ENCODE peak calls at places on chromosomes 12 and 14, in seven cellular contexts. One of them, this sample, is unnamed.
A peak's percentile ranks its signal among the peaks of the same experiment; 100 is the strongest.

GRCh38 chr14:88550078-88550477 is 4.7 kb downstream of the PTPN21 start:
- DNase-seq in GM12892: no peak
- DNase-seq in body of pancreas: no peak
- DNase-seq in heart left ventricle: no peak
- DNase-seq in lower leg skin: no peak
- DNase-seq in suprapubic skin: no peak
- DNase-seq in gastrocnemius medialis: no peak
- DNase-seq in this sample: no peak

GRCh38 chr12:10235761-10236631 is 23.3 kb downstream of the GABARAPL1 start:
- DNase-seq in GM12892: no peak
- DNase-seq in body of pancreas: peak; percentile 49
- DNase-seq in heart left ventricle: no peak
- DNase-seq in lower leg skin: no peak
- DNase-seq in suprapubic skin: no peak
- DNase-seq in gastrocnemius medialis: no peak
- DNase-seq in this sample: no peak

GRCh38 chr12:94055528-94055927 is 92.8 kb upstream of the PLXNC1 start:
- DNase-seq in GM12892: no peak
- DNase-seq in body of pancreas: no peak
- DNase-seq in heart left ventricle: no peak
- DNase-seq in lower leg skin: no peak
- DNase-seq in suprapubic skin: no peak
- DNase-seq in gastrocnemius medialis: no peak
- DNase-seq in this sample: no peak

GRCh38 chr14:104593710-104594121 is 10.9 kb downstream of the TMEM179 start:
- DNase-seq in GM12892: no peak
- DNase-seq in body of pancreas: no peak
- DNase-seq in heart left ventricle: peak; percentile 26
- DNase-seq in lower leg skin: no peak
- DNase-seq in suprapubic skin: no peak
- DNase-seq in gastrocnemius medialis: no peak
- DNase-seq in this sample: no peak

GRCh38 chr14:81435578-81436295 is 35.6 kb upstream of the STON2 start:
- DNase-seq in GM12892: peak; percentile 21
- DNase-seq in body of pancreas: peak; percentile 65
- DNase-seq in heart left ventricle: peak; percentile 44
- DNase-seq in lower leg skin: peak; percentile 33
- DNase-seq in suprapubic skin: peak; percentile 84
- DNase-seq in gastrocnemius medialis: peak; percentile 20
- DNase-seq in this sample: peak; percentile 73

GRCh38 chr14:77024171-77024627 is 4.3 kb downstream of the IRF2BPL start:
- DNase-seq in GM12892: no peak
- DNase-seq in body of pancreas: peak; percentile 70
- DNase-seq in heart left ventricle: peak; percentile 58
- DNase-seq in lower leg skin: no peak
- DNase-seq in suprapubic skin: no peak
- DNase-seq in gastrocnemius medialis: no peak
- DNase-seq in this sample: peak; percentile 80

GRCh38 chr12:53967451-53968059 is 5.4 kb upstream of the HOXC11 start:
- DNase-seq in GM12892: no peak
- DNase-seq in body of pancreas: no peak
- DNase-seq in heart left ventricle: no peak
- DNase-seq in lower leg skin: no peak
- DNase-seq in suprapubic skin: no peak
- DNase-seq in gastrocnemius medialis: no peak
- DNase-seq in this sample: no peak

GRCh38 chr14:30177776-30178175 is 250.1 kb upstream of the PRKD1 start:
- DNase-seq in GM12892: no peak
- DNase-seq in body of pancreas: no peak
- DNase-seq in heart left ventricle: no peak
- DNase-seq in lower leg skin: peak; percentile 35
- DNase-seq in suprapubic skin: no peak
- DNase-seq in gastrocnemius medialis: no peak
- DNase-seq in this sample: no peak

GRCh38 chr14:72961579-72962335 is 35.5 kb downstream of the DCAF4 start:
- DNase-seq in GM12892: no peak
- DNase-seq in body of pancreas: no peak
- DNase-seq in heart left ventricle: no peak
- DNase-seq in lower leg skin: no peak
- DNase-seq in suprapubic skin: no peak
- DNase-seq in gastrocnemius medialis: no peak
- DNase-seq in this sample: no peak

GRCh38 chr14:23321572-23322547 is 603 bp downstream of the PABPN1 start:
- DNase-seq in GM12892: peak; percentile 42
- DNase-seq in body of pancreas: peak; percentile 51
- DNase-seq in heart left ventricle: peak; percentile 60
- DNase-seq in lower leg skin: peak; percentile 46
- DNase-seq in suprapubic skin: no peak
- DNase-seq in gastrocnemius medialis: no peak
- DNase-seq in this sample: peak; percentile 77

DNA sequence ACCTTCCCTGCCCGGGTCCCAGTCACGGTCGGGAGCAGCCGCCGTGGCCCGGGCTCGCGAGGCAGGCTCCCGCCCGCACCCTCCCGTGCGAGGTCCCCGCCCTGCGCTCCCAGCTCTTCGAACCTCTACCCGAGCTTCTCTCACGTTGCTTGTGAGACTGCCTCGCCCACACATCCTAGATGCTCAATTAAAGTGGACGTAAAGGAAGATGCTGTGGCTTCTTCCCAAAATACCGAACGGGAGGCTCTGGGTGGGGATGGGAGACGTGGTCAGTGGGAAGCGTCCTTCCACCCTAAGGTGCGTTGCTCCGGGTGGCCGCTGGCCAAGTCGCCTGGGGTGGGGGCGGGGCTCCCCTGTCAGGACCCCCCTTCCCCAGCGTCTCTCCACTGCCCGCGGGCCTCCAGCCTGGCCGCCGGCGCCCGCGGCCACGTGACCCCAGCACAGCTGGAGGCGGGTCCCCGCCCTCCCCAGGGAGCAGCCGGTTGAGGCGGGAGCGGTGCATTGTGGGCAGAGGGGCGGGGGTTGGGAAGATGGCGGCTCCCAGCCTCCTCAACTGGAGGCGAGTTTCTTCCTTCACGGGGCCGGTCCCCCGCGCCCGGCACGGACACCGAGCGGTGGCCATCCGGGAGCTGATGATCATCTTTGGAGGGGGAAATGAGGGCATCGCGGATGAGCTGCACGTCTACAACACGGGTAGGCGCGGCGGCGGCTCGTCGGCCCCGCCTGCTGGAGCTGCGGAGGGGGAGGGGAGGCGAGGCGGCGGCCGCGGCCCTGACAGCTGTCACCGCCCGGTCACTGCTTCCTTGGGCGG is at the start of gene HCFC2:
- DNase-seq in GM12892: peak; percentile 99
- DNase-seq in body of pancreas: peak; percentile 93
- DNase-seq in heart left ventricle: peak; percentile 95
- DNase-seq in lower leg skin: peak; percentile 79
- DNase-seq in suprapubic skin: peak; percentile 93
- DNase-seq in gastrocnemius medialis: peak; percentile 87
- DNase-seq in this sample: peak; percentile 95
- TF ChIP-seq POLR2A in GM12892: peak; percentile 78
- TF ChIP-seq POLR2A in body of pancreas: peak; percentile 75
- TF ChIP-seq POLR2A in heart left ventricle: no peak
- TF ChIP-seq POLR2A in lower leg skin: no peak
- TF ChIP-seq POLR2A in suprapubic skin: no peak
- TF ChIP-seq POLR2A in gastrocnemius medialis: no peak
- TF ChIP-seq POLR2A in this sample: peak; percentile 73

GRCh38 chr12:31658743-31659086 is 773 bp upstream of the ETFBKMT start:
- DNase-seq in GM12892: no peak
- DNase-seq in body of pancreas: no peak
- DNase-seq in heart left ventricle: no peak
- DNase-seq in lower leg skin: no peak
- DNase-seq in suprapubic skin: no peak
- DNase-seq in gastrocnemius medialis: no peak
- DNase-seq in this sample: no peak

GRCh38 chr12:31662176-31662849 is 2.8 kb downstream of the ETFBKMT start:
- DNase-seq in GM12892: no peak
- DNase-seq in body of pancreas: no peak
- DNase-seq in heart left ventricle: no peak
- DNase-seq in lower leg skin: no peak
- DNase-seq in suprapubic skin: no peak
- DNase-seq in gastrocnemius medialis: no peak
- DNase-seq in this sample: no peak

GRCh38 chr12:31655208-31655607 is 4.3 kb upstream of the ETFBKMT start:
- DNase-seq in GM12892: no peak
- DNase-seq in body of pancreas: no peak
- DNase-seq in heart left ventricle: no peak
- DNase-seq in lower leg skin: no peak
- DNase-seq in suprapubic skin: no peak
- DNase-seq in gastrocnemius medialis: no peak
- DNase-seq in this sample: no peak

GRCh38 chr12:31655792-31656191 is 3.7 kb upstream of the ETFBKMT start:
- DNase-seq in GM12892: no peak
- DNase-seq in body of pancreas: no peak
- DNase-seq in heart left ventricle: no peak
- DNase-seq in lower leg skin: no peak
- DNase-seq in suprapubic skin: no peak
- DNase-seq in gastrocnemius medialis: no peak
- DNase-seq in this sample: no peak

GRCh38 chr12:31659087-31659942 is at the start of gene ETFBKMT:
- DNase-seq in GM12892: peak; percentile 77
- DNase-seq in body of pancreas: peak; percentile 95
- DNase-seq in heart left ventricle: peak; percentile 91
- DNase-seq in lower leg skin: peak; percentile 88
- DNase-seq in suprapubic skin: peak; percentile 92
- DNase-seq in gastrocnemius medialis: peak; percentile 81
- DNase-seq in this sample: peak; percentile 89
- TF ChIP-seq POLR2A in GM12892: peak; percentile 61
- TF ChIP-seq POLR2A in body of pancreas: peak; percentile 88
- TF ChIP-seq POLR2A in heart left ventricle: no peak
- TF ChIP-seq POLR2A in lower leg skin: no peak
- TF ChIP-seq POLR2A in suprapubic skin: no peak
- TF ChIP-seq POLR2A in gastrocnemius medialis: peak; percentile 28
- TF ChIP-seq POLR2A in this sample: peak; percentile 79

GRCh38 chr14:22200977-22201605 is 387.9 kb downstream of the DAD1 start:
- DNase-seq in GM12892: no peak
- DNase-seq in body of pancreas: no peak
- DNase-seq in heart left ventricle: no peak
- DNase-seq in lower leg skin: no peak
- DNase-seq in suprapubic skin: no peak
- DNase-seq in gastrocnemius medialis: no peak
- DNase-seq in this sample: no peak
- TF ChIP-seq POLR2A in GM12892: no peak
- TF ChIP-seq POLR2A in body of pancreas: no peak
- TF ChIP-seq POLR2A in heart left ventricle: no peak
- TF ChIP-seq POLR2A in lower leg skin: no peak
- TF ChIP-seq POLR2A in suprapubic skin: no peak
- TF ChIP-seq POLR2A in gastrocnemius medialis: no peak
- TF ChIP-seq POLR2A in this sample: no peak

GRCh38 chr12:42588308-42588836 is 1.2 kb downstream of the PRICKLE1 start:
- DNase-seq in GM12892: no peak
- DNase-seq in body of pancreas: no peak
- DNase-seq in heart left ventricle: no peak
- DNase-seq in lower leg skin: no peak
- DNase-seq in suprapubic skin: no peak
- DNase-seq in gastrocnemius medialis: no peak
- DNase-seq in this sample: no peak

GRCh38 chr12:42588981-42589464 is 523 bp downstream of the PRICKLE1 start:
- DNase-seq in GM12892: no peak
- DNase-seq in body of pancreas: peak; percentile 51
- DNase-seq in heart left ventricle: peak; percentile 54
- DNase-seq in lower leg skin: no peak
- DNase-seq in suprapubic skin: no peak
- DNase-seq in gastrocnemius medialis: no peak
- DNase-seq in this sample: no peak

GRCh38 chr12:42589465-42590323 is at the start of gene PRICKLE1:
- DNase-seq in GM12892: peak; percentile 43
- DNase-seq in body of pancreas: peak; percentile 64
- DNase-seq in heart left ventricle: peak; percentile 56
- DNase-seq in lower leg skin: no peak
- DNase-seq in suprapubic skin: no peak
- DNase-seq in gastrocnemius medialis: no peak
- DNase-seq in this sample: no peak

GRCh38 chr12:42590324-42590934 is 883 bp upstream of the PRICKLE1 start:
- DNase-seq in GM12892: no peak
- DNase-seq in body of pancreas: peak; percentile 50
- DNase-seq in heart left ventricle: peak; percentile 47
- DNase-seq in lower leg skin: peak; percentile 18
- DNase-seq in suprapubic skin: no peak
- DNase-seq in gastrocnemius medialis: peak; percentile 6
- DNase-seq in this sample: no peak

DNA sequence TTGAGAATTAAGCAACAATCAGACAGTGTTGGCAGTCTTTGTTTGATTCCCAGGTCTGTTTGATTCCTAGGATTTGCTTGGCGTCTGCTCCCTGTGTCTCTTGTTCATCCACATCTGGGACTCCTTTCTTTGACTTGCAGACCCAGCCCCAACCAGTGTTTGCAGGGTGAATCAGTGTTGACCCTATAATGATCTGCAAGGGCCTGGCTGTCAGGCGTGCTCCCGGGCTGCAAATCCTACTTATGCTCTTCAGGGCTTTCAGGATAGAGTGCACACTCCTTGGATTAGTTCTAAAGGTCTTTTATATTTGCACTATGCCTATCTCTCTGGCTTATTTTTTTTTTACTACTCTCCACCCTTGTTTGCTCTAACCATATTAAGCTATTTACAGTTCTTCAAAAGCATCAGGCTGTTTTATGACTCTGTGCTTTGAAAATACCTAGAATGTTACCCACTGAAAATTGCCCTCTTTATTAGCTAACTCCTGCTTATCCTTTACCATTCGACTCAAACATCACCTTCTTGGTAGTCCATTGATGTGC is 4.3 kb upstream of the PRICKLE1 start:
- DNase-seq in GM12892: no peak
- DNase-seq in body of pancreas: no peak
- DNase-seq in heart left ventricle: no peak
- DNase-seq in lower leg skin: no peak
- DNase-seq in suprapubic skin: no peak
- DNase-seq in gastrocnemius medialis: no peak
- DNase-seq in this sample: no peak
- TF ChIP-seq POLR2A in GM12892: no peak
- TF ChIP-seq POLR2A in body of pancreas: no peak
- TF ChIP-seq POLR2A in heart left ventricle: no peak
- TF ChIP-seq POLR2A in lower leg skin: no peak
- TF ChIP-seq POLR2A in suprapubic skin: no peak
- TF ChIP-seq POLR2A in gastrocnemius medialis: no peak
- TF ChIP-seq POLR2A in this sample: no peak

DNA sequence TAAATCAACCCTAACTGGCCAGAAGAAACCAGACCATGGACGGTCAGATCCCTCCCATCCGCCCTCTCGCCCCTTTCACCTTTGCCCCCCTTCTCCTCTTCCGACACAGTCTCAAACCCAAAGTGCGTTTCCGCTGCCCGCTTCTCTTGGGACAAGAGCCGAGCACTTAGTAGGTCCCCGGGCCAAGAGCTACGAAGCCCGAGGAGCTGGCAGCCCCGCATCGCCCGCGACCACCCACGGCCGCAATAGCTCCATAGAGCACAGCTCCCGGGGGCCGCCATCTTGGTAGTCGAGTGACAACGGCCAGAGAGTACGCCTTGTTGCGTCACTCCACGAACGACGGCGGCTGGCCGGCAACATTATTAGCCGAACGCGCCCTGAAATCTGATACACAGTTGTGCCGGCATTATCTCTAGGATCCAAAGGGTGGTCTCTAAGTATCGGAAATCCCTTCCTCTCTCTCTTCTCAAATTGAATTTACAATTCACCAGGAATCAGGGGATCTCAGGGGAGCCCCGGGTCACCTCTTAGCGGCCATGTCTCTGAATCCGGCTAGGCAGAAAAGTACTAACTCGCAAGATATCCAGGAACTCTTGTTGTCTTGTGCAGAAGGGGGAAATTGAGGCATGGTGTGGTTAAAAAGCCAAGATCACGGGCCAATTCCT is at the start of gene COQ5:
- DNase-seq in GM12892: peak; percentile 58
- DNase-seq in body of pancreas: peak; percentile 94
- DNase-seq in heart left ventricle: peak; percentile 92
- DNase-seq in lower leg skin: peak; percentile 92
- DNase-seq in suprapubic skin: peak; percentile 97
- DNase-seq in gastrocnemius medialis: peak; percentile 83
- DNase-seq in this sample: peak; percentile 93
- TF ChIP-seq POLR2A in GM12892: peak; percentile 93
- TF ChIP-seq POLR2A in body of pancreas: peak; percentile 75
- TF ChIP-seq POLR2A in heart left ventricle: no peak
- TF ChIP-seq POLR2A in lower leg skin: no peak
- TF ChIP-seq POLR2A in suprapubic skin: no peak
- TF ChIP-seq POLR2A in gastrocnemius medialis: peak; percentile 27
- TF ChIP-seq POLR2A in this sample: peak; percentile 72